ENCODE peak calls at places on chromosomes 5 and 9, in five cellular contexts. One of them, this sample, is unnamed. For H3K4me1, the result is how much of the 10 kb centered on the place peaks cover.

GRCh38 chr9:23309800-23310199 is 516.2 kb downstream of the ELAVL2 start:
- DNase-seq in H9: no peak
- DNase-seq in BE2C: no peak
- DNase-seq in A549: no peak
- DNase-seq in PC-3: no peak
- DNase-seq in this sample: no peak

GRCh38 chr9:77764894-77765780 is 117.0 kb upstream of the GNA14 start:
- DNase-seq in H9: no peak
- DNase-seq in BE2C: peak
- DNase-seq in A549: no peak
- DNase-seq in PC-3: peak
- DNase-seq in this sample: no peak

GRCh38 chr5:32780508-32780919 is 69.4 kb downstream of the NPR3 start:
- DNase-seq in H9: no peak
- DNase-seq in BE2C: no peak
- DNase-seq in A549: no peak
- DNase-seq in PC-3: no peak
- DNase-seq in this sample: no peak

GRCh38 chr5:78504726-78505431 is 143.7 kb downstream of the LHFPL2 start:
- DNase-seq in H9: no peak
- DNase-seq in BE2C: peak
- DNase-seq in A549: peak
- DNase-seq in PC-3: peak
- DNase-seq in this sample: peak

GRCh38 chr5:139664273-139664693 is 16.1 kb downstream of the CXXC5 start:
- DNase-seq in H9: no peak
- DNase-seq in BE2C: no peak
- DNase-seq in A549: no peak
- DNase-seq in PC-3: no peak
- DNase-seq in this sample: no peak

GRCh38 chr5:61641748-61642565 is 309.9 kb downstream of the ZSWIM6 start:
- DNase-seq in H9: no peak
- DNase-seq in BE2C: peak
- DNase-seq in A549: no peak
- DNase-seq in PC-3: no peak
- DNase-seq in this sample: no peak

GRCh38 chr9:3136999-3137675 is 293.2 kb upstream of the PUM3 start:
- DNase-seq in H9: no peak
- DNase-seq in BE2C: no peak
- DNase-seq in A549: no peak
- DNase-seq in PC-3: no peak
- DNase-seq in this sample: no peak

GRCh38 chr5:132431682-132432081 is 58.9 kb downstream of the IRF1 start:
- DNase-seq in H9: no peak
- DNase-seq in BE2C: no peak
- DNase-seq in A549: no peak
- DNase-seq in PC-3: no peak
- DNase-seq in this sample: no peak

GRCh38 chr5:143403357-143403606 is 204 bp downstream of the NR3C1 start:
- DNase-seq in H9: no peak
- DNase-seq in BE2C: no peak
- DNase-seq in A549: no peak
- DNase-seq in PC-3: no peak
- DNase-seq in this sample: no peak

GRCh38 chr9:99803694-99804093 is 18.0 kb upstream of the NR4A3 start:
- DNase-seq in H9: no peak
- DNase-seq in BE2C: no peak
- DNase-seq in A549: no peak
- DNase-seq in PC-3: no peak
- DNase-seq in this sample: no peak

GRCh38 chr5:178940569-178941360 is at the start of gene ZNF454:
- DNase-seq in H9: no peak
- DNase-seq in BE2C: peak
- DNase-seq in A549: no peak
- DNase-seq in PC-3: no peak
- DNase-seq in this sample: no peak

GRCh38 chr5:83368317-83368716 is 103.2 kb upstream of the VCAN start:
- DNase-seq in H9: no peak
- DNase-seq in BE2C: no peak
- DNase-seq in A549: no peak
- DNase-seq in PC-3: peak
- DNase-seq in this sample: no peak

GRCh38 chr9:99184073-99184426 is 37.7 kb downstream of the ALG2 start:
- DNase-seq in H9: no peak
- DNase-seq in BE2C: peak
- DNase-seq in A549: no peak
- DNase-seq in PC-3: no peak
- DNase-seq in this sample: no peak

GRCh38 chr9:112193562-112194288 is 18.6 kb upstream of the SUSD1 start:
- DNase-seq in H9: no peak
- DNase-seq in BE2C: no peak
- DNase-seq in A549: no peak
- DNase-seq in PC-3: no peak
- DNase-seq in this sample: no peak

GRCh38 chr5:127428748-127429147 is 88.7 kb upstream of the PRRC1 start:
- DNase-seq in H9: no peak
- DNase-seq in BE2C: no peak
- DNase-seq in A549: no peak
- DNase-seq in PC-3: no peak
- DNase-seq in this sample: no peak

GRCh38 chr9:2363138-2363745 is 258.3 kb upstream of the VLDLR start:
- DNase-seq in H9: no peak
- DNase-seq in BE2C: no peak
- DNase-seq in A549: no peak
- DNase-seq in PC-3: no peak
- DNase-seq in this sample: no peak

GRCh38 chr5:78795757-78796156 is 147.2 kb upstream of the LHFPL2 start:
- DNase-seq in H9: no peak
- DNase-seq in BE2C: no peak
- DNase-seq in A549: peak
- DNase-seq in PC-3: no peak
- DNase-seq in this sample: no peak

GRCh38 chr5:39019231-39019630 is 55.0 kb downstream of the RICTOR start:
- DNase-seq in H9: no peak
- DNase-seq in BE2C: no peak
- DNase-seq in A549: no peak
- DNase-seq in PC-3: no peak
- DNase-seq in this sample: no peak

GRCh38 chr9:129486496-129487306 is 134.2 kb downstream of the C9orf50 start:
- DNase-seq in H9: no peak
- DNase-seq in BE2C: no peak
- DNase-seq in A549: no peak
- DNase-seq in PC-3: no peak
- DNase-seq in this sample: no peak

GRCh38 chr9:34242830-34243229 is 64.0 kb downstream of the UBAP1 start:
- DNase-seq in H9: no peak
- DNase-seq in BE2C: no peak
- DNase-seq in A549: no peak
- DNase-seq in PC-3: no peak
- DNase-seq in this sample: no peak

GRCh38 chr5:14068136-14068535 is 75.0 kb upstream of the TRIO start:
- DNase-seq in H9: no peak
- DNase-seq in BE2C: no peak
- DNase-seq in A549: no peak
- DNase-seq in PC-3: no peak
- DNase-seq in this sample: no peak

GRCh38 chr5:41636605-41637004 is 126.2 kb upstream of the PLCXD3 start:
- DNase-seq in H9: peak
- DNase-seq in BE2C: peak
- DNase-seq in A549: peak
- DNase-seq in PC-3: peak
- DNase-seq in this sample: peak

GRCh38 chr5:108312258-108312657 is 69.6 kb downstream of the FBXL17 start:
- DNase-seq in H9: no peak
- DNase-seq in BE2C: no peak
- DNase-seq in A549: no peak
- DNase-seq in PC-3: no peak
- DNase-seq in this sample: no peak

GRCh38 chr5:116951217-116951616 is 376.6 kb upstream of the SEMA6A start:
- DNase-seq in H9: no peak
- DNase-seq in BE2C: no peak
- DNase-seq in A549: no peak
- DNase-seq in PC-3: no peak
- DNase-seq in this sample: no peak

GRCh38 chr5:37722236-37723146 is 117.3 kb downstream of the GDNF start:
- DNase-seq in H9: no peak
- DNase-seq in BE2C: no peak
- DNase-seq in A549: peak
- DNase-seq in PC-3: peak
- DNase-seq in this sample: no peak

GRCh38 chr9:14326264-14326826 is 12.4 kb upstream of the NFIB start:
- DNase-seq in H9: no peak
- DNase-seq in BE2C: no peak
- DNase-seq in A549: no peak
- DNase-seq in PC-3: peak
- DNase-seq in this sample: no peak

DNA sequence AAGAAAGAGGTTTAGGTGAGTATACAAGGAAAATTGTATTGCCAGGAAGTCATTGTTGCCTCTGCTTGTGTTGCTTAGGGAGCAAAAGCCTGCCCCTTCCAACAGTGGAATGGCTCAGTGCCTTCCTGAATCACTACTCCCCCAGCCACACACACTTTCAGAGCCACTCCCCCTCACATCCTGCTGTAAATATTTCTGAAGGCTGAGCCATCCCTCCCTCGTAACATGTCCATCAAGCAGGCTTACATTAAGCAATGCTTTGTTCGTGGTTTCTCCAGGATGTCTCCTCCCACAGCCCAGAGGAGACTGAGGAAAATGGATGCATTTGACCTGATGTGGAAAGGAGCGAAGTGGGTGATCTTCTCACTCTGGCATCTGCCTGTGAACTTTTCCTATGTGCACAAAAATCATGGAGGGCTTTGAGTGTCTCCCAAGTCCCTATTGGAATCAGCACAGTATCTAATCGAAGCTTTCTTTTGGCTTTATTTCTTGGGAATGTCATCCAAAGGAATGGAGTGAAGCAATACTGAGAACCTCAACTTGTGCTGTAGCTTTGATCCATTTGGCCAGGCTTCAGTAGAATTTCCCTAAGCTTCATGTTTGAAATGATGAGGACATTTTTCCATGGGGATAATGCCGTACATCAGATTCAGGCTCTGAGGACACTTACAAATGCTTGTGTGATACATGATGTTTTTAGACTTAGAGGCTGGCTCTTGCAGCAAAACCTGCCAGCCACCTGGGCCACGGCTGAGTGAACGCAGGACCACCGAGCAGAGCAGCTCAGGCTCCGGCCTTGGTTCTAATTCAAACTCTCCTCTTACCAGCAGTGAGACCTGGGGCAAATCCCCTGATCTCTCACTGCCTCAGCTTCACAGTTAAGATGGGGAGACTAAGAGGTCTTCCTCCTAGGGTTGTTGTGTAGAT is 389.2 kb downstream of the ENC1 start:
- DNase-seq in H9: no peak
- DNase-seq in BE2C: no peak
- DNase-seq in A549: no peak
- DNase-seq in PC-3: peak
- DNase-seq in this sample: peak
- H3K4me1 ChIP-seq in H9: under half
- H3K4me1 ChIP-seq in BE2C: under half
- H3K4me1 ChIP-seq in A549: under half
- H3K4me1 ChIP-seq in PC-3: under half
- H3K4me1 ChIP-seq in this sample: under half

GRCh38 chr5:93192107-93192506 is 388.9 kb downstream of the NR2F1-AS1 start:
- DNase-seq in H9: no peak
- DNase-seq in BE2C: no peak
- DNase-seq in A549: peak
- DNase-seq in PC-3: peak
- DNase-seq in this sample: no peak
- H3K4me1 ChIP-seq in H9: under half
- H3K4me1 ChIP-seq in BE2C: under half
- H3K4me1 ChIP-seq in A549: half or more
- H3K4me1 ChIP-seq in PC-3: half or more
- H3K4me1 ChIP-seq in this sample: under half

DNA sequence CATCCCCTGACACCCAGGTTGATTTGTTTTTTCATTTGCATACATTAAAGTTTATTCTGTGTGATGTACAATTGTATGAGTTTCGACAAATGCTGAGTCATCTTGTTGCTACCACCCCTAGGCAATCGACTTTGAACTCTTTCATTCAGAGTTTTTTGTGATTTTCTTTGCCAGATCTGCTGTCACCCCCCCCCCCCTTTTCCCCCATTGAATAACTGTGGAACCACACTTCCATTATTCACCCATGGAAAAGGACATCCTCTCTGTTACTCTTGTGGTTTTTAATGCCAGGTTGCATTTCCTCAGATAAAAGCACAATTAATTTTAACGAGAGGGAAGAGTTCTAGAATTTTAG is 13.7 kb upstream of the FAM120AOS start:
- DNase-seq in H9: no peak
- DNase-seq in BE2C: no peak
- DNase-seq in A549: no peak
- DNase-seq in PC-3: peak
- DNase-seq in this sample: no peak
- H3K4me1 ChIP-seq in H9: under half
- H3K4me1 ChIP-seq in BE2C: under half
- H3K4me1 ChIP-seq in A549: half or more
- H3K4me1 ChIP-seq in PC-3: under half
- H3K4me1 ChIP-seq in this sample: under half

GRCh38 chr9:127562271-127562780 is 49.8 kb upstream of the STXBP1 start:
- DNase-seq in H9: no peak
- DNase-seq in BE2C: no peak
- DNase-seq in A549: no peak
- DNase-seq in PC-3: no peak
- DNase-seq in this sample: no peak

GRCh38 chr9:127565231-127565630 is 46.8 kb upstream of the STXBP1 start:
- DNase-seq in H9: no peak
- DNase-seq in BE2C: no peak
- DNase-seq in A549: no peak
- DNase-seq in PC-3: no peak
- DNase-seq in this sample: no peak

GRCh38 chr9:127562841-127563523 is 49.1 kb upstream of the STXBP1 start:
- DNase-seq in H9: no peak
- DNase-seq in BE2C: no peak
- DNase-seq in A549: peak
- DNase-seq in PC-3: peak
- DNase-seq in this sample: no peak

GRCh38 chr9:127561491-127562270 is 50.4 kb upstream of the STXBP1 start:
- DNase-seq in H9: peak
- DNase-seq in BE2C: no peak
- DNase-seq in A549: peak
- DNase-seq in PC-3: peak
- DNase-seq in this sample: peak

GRCh38 chr9:127563579-127563978 is 48.5 kb upstream of the STXBP1 start:
- DNase-seq in H9: no peak
- DNase-seq in BE2C: no peak
- DNase-seq in A549: no peak
- DNase-seq in PC-3: peak
- DNase-seq in this sample: no peak
- H3K4me1 ChIP-seq in H9: under half
- H3K4me1 ChIP-seq in BE2C: under half
- H3K4me1 ChIP-seq in A549: half or more
- H3K4me1 ChIP-seq in PC-3: half or more
- H3K4me1 ChIP-seq in this sample: under half

This sample was measured in Caco-2.